ENCODE peak calls at places on chromosomes 5 and 9, in nine cellular contexts. One of them, this sample, is unnamed. For H3K9me3 and H3K27me3, the result is how much of the 10 kb centered on the place peaks cover.

GRCh38 chr5:121967187-121967586 is 5.4 kb downstream of the SRFBP1 start:
- DNase-seq in transverse colon: no peak
- DNase-seq in NT2/D1: no peak
- DNase-seq in colonic mucosa: no peak
- DNase-seq in right cardiac atrium: no peak
- DNase-seq in HCT116: no peak
- DNase-seq in neural progenitor cell: no peak
- DNase-seq in CD4-positive, alpha-beta T cell: no peak
- DNase-seq in H9: no peak
- DNase-seq in this sample: no peak

GRCh38 chr5:6820851-6821479 is 107.7 kb downstream of the TENT4A start:
- DNase-seq in transverse colon: peak
- DNase-seq in NT2/D1: peak
- DNase-seq in colonic mucosa: peak
- DNase-seq in right cardiac atrium: no peak
- DNase-seq in HCT116: peak
- DNase-seq in neural progenitor cell: peak
- DNase-seq in CD4-positive, alpha-beta T cell: peak
- DNase-seq in H9: peak
- DNase-seq in this sample: no peak

GRCh38 chr9:128587453-128587852 is 35.1 kb downstream of the SPTAN1 start:
- DNase-seq in transverse colon: no peak
- DNase-seq in NT2/D1: no peak
- DNase-seq in colonic mucosa: no peak
- DNase-seq in right cardiac atrium: no peak
- DNase-seq in HCT116: no peak
- DNase-seq in neural progenitor cell: no peak
- DNase-seq in CD4-positive, alpha-beta T cell: peak
- DNase-seq in H9: no peak
- DNase-seq in this sample: no peak

GRCh38 chr5:150209020-150209635 is 19.3 kb downstream of the SLC6A7 start:
- DNase-seq in transverse colon: peak
- DNase-seq in NT2/D1: no peak
- DNase-seq in colonic mucosa: peak
- DNase-seq in right cardiac atrium: no peak
- DNase-seq in HCT116: no peak
- DNase-seq in neural progenitor cell: peak
- DNase-seq in CD4-positive, alpha-beta T cell: peak
- DNase-seq in H9: no peak
- DNase-seq in this sample: peak

GRCh38 chr5:177997319-177997670 is 1.3 kb upstream of the PROP1 start:
- DNase-seq in transverse colon: no peak
- DNase-seq in NT2/D1: no peak
- DNase-seq in colonic mucosa: no peak
- DNase-seq in right cardiac atrium: no peak
- DNase-seq in HCT116: no peak
- DNase-seq in neural progenitor cell: no peak
- DNase-seq in CD4-positive, alpha-beta T cell: no peak
- DNase-seq in H9: no peak
- DNase-seq in this sample: no peak

GRCh38 chr5:171291371-171291770 is 17.7 kb upstream of the TLX3 start:
- DNase-seq in transverse colon: no peak
- DNase-seq in NT2/D1: no peak
- DNase-seq in colonic mucosa: no peak
- DNase-seq in right cardiac atrium: no peak
- DNase-seq in HCT116: no peak
- DNase-seq in neural progenitor cell: no peak
- DNase-seq in CD4-positive, alpha-beta T cell: no peak
- DNase-seq in H9: no peak
- DNase-seq in this sample: no peak

GRCh38 chr5:90917928-90918327 is 359.3 kb downstream of the ADGRV1 start:
- DNase-seq in transverse colon: no peak
- DNase-seq in NT2/D1: no peak
- DNase-seq in colonic mucosa: no peak
- DNase-seq in right cardiac atrium: no peak
- DNase-seq in HCT116: no peak
- DNase-seq in neural progenitor cell: no peak
- DNase-seq in CD4-positive, alpha-beta T cell: no peak
- DNase-seq in H9: no peak
- DNase-seq in this sample: no peak

GRCh38 chr5:112795944-112796678 is 58.4 kb downstream of the APC start:
- DNase-seq in transverse colon: no peak
- DNase-seq in NT2/D1: no peak
- DNase-seq in colonic mucosa: no peak
- DNase-seq in right cardiac atrium: no peak
- DNase-seq in HCT116: no peak
- DNase-seq in neural progenitor cell: no peak
- DNase-seq in CD4-positive, alpha-beta T cell: no peak
- DNase-seq in H9: no peak
- DNase-seq in this sample: no peak

GRCh38 chr5:59208468-59208867 is 625.6 kb downstream of the RAB3C start:
- DNase-seq in transverse colon: no peak
- DNase-seq in NT2/D1: no peak
- DNase-seq in colonic mucosa: no peak
- DNase-seq in right cardiac atrium: no peak
- DNase-seq in HCT116: no peak
- DNase-seq in neural progenitor cell: no peak
- DNase-seq in CD4-positive, alpha-beta T cell: no peak
- DNase-seq in H9: no peak
- DNase-seq in this sample: no peak

GRCh38 chr5:59204114-59204897 is 621.4 kb downstream of the RAB3C start:
- DNase-seq in transverse colon: no peak
- DNase-seq in NT2/D1: no peak
- DNase-seq in colonic mucosa: no peak
- DNase-seq in right cardiac atrium: no peak
- DNase-seq in HCT116: no peak
- DNase-seq in neural progenitor cell: no peak
- DNase-seq in CD4-positive, alpha-beta T cell: no peak
- DNase-seq in H9: no peak
- DNase-seq in this sample: no peak

GRCh38 chr5:59209758-59210359 is 627.0 kb downstream of the RAB3C start:
- DNase-seq in transverse colon: no peak
- DNase-seq in NT2/D1: no peak
- DNase-seq in colonic mucosa: no peak
- DNase-seq in right cardiac atrium: no peak
- DNase-seq in HCT116: no peak
- DNase-seq in neural progenitor cell: no peak
- DNase-seq in CD4-positive, alpha-beta T cell: no peak
- DNase-seq in H9: no peak
- DNase-seq in this sample: no peak

GRCh38 chr5:59207416-59207815 is 624.5 kb downstream of the RAB3C start:
- DNase-seq in transverse colon: no peak
- DNase-seq in NT2/D1: no peak
- DNase-seq in colonic mucosa: no peak
- DNase-seq in right cardiac atrium: no peak
- DNase-seq in HCT116: no peak
- DNase-seq in neural progenitor cell: no peak
- DNase-seq in CD4-positive, alpha-beta T cell: no peak
- DNase-seq in H9: no peak
- DNase-seq in this sample: no peak

GRCh38 chr5:59206132-59206581 is 623.3 kb downstream of the RAB3C start:
- DNase-seq in transverse colon: no peak
- DNase-seq in NT2/D1: no peak
- DNase-seq in colonic mucosa: no peak
- DNase-seq in right cardiac atrium: no peak
- DNase-seq in HCT116: no peak
- DNase-seq in neural progenitor cell: no peak
- DNase-seq in CD4-positive, alpha-beta T cell: no peak
- DNase-seq in H9: no peak
- DNase-seq in this sample: no peak
- H3K9me3 ChIP-seq in transverse colon: under half
- H3K9me3 ChIP-seq in NT2/D1: under half
- H3K9me3 ChIP-seq in colonic mucosa: under half
- H3K9me3 ChIP-seq in right cardiac atrium: under half
- H3K9me3 ChIP-seq in HCT116: under half
- H3K9me3 ChIP-seq in neural progenitor cell: under half
- H3K9me3 ChIP-seq in CD4-positive, alpha-beta T cell: under half
- H3K9me3 ChIP-seq in H9: under half
- H3K9me3 ChIP-seq in this sample: under half

GRCh38 chr9:89743216-89743575 is 138.4 kb downstream of the GADD45G start:
- DNase-seq in transverse colon: no peak
- DNase-seq in NT2/D1: no peak
- DNase-seq in colonic mucosa: no peak
- DNase-seq in right cardiac atrium: no peak
- DNase-seq in HCT116: no peak
- DNase-seq in neural progenitor cell: no peak
- DNase-seq in CD4-positive, alpha-beta T cell: no peak
- DNase-seq in H9: no peak
- DNase-seq in this sample: no peak

GRCh38 chr9:89744255-89744648 is 139.4 kb downstream of the GADD45G start:
- DNase-seq in transverse colon: no peak
- DNase-seq in NT2/D1: no peak
- DNase-seq in colonic mucosa: no peak
- DNase-seq in right cardiac atrium: no peak
- DNase-seq in HCT116: no peak
- DNase-seq in neural progenitor cell: no peak
- DNase-seq in CD4-positive, alpha-beta T cell: no peak
- DNase-seq in H9: no peak
- DNase-seq in this sample: no peak

GRCh38 chr9:89744730-89745129 is 139.9 kb downstream of the GADD45G start:
- DNase-seq in transverse colon: no peak
- DNase-seq in NT2/D1: no peak
- DNase-seq in colonic mucosa: no peak
- DNase-seq in right cardiac atrium: no peak
- DNase-seq in HCT116: no peak
- DNase-seq in neural progenitor cell: no peak
- DNase-seq in CD4-positive, alpha-beta T cell: no peak
- DNase-seq in H9: no peak
- DNase-seq in this sample: no peak

GRCh38 chr9:89742660-89743059 is 137.8 kb downstream of the GADD45G start:
- DNase-seq in transverse colon: peak
- DNase-seq in NT2/D1: no peak
- DNase-seq in colonic mucosa: no peak
- DNase-seq in right cardiac atrium: no peak
- DNase-seq in HCT116: no peak
- DNase-seq in neural progenitor cell: no peak
- DNase-seq in CD4-positive, alpha-beta T cell: no peak
- DNase-seq in H9: no peak
- DNase-seq in this sample: no peak

DNA sequence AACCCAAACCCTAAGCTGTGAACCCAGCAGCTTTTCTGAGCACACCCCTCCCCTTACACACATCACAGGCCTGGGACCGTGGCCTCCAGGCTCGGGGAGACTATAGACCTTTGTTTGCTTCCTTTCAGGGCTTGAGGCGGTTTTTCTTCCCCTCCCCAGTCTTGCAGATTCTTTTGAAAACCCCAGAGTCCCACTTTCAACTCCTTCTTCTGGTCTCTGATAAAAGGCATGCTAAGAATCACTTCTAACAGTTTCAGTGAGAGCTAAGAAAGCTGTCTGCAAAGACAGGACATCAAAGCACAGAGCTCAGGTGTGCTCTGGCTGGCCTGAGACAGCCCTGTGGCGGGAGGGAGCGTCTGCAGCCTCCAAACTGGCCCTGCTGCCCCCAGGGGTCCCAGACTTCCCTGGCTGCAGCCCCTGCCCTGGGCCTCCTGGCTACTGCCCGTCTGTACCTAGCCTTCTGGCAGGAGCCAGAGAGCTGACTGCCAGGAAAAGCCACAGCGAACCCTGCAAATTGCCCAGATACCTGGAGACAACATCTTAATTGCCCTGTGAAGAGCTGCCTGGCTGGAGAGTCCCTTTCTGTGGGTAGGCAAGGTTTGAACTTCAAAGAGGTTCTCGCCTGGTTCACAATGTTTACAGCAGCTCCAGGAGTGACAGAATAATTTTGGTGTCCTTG is 138.9 kb downstream of the GADD45G start:
- DNase-seq in transverse colon: no peak
- DNase-seq in NT2/D1: no peak
- DNase-seq in colonic mucosa: no peak
- DNase-seq in right cardiac atrium: no peak
- DNase-seq in HCT116: no peak
- DNase-seq in neural progenitor cell: peak
- DNase-seq in CD4-positive, alpha-beta T cell: peak
- DNase-seq in H9: peak
- DNase-seq in this sample: no peak
- H3K27me3 ChIP-seq in transverse colon: under half
- H3K27me3 ChIP-seq in NT2/D1: under half
- H3K27me3 ChIP-seq in colonic mucosa: under half
- H3K27me3 ChIP-seq in right cardiac atrium: under half
- H3K27me3 ChIP-seq in HCT116: under half
- H3K27me3 ChIP-seq in neural progenitor cell: under half
- H3K27me3 ChIP-seq in CD4-positive, alpha-beta T cell: under half
- H3K27me3 ChIP-seq in H9: under half
- H3K27me3 ChIP-seq in this sample: under half

GRCh38 chr5:45623855-45624254 is 72.3 kb downstream of the HCN1 start:
- DNase-seq in transverse colon: no peak
- DNase-seq in NT2/D1: no peak
- DNase-seq in colonic mucosa: no peak
- DNase-seq in right cardiac atrium: no peak
- DNase-seq in HCT116: no peak
- DNase-seq in neural progenitor cell: no peak
- DNase-seq in CD4-positive, alpha-beta T cell: no peak
- DNase-seq in H9: no peak
- DNase-seq in this sample: no peak
- H3K9me3 ChIP-seq in transverse colon: under half
- H3K9me3 ChIP-seq in NT2/D1: under half
- H3K9me3 ChIP-seq in colonic mucosa: under half
- H3K9me3 ChIP-seq in right cardiac atrium: under half
- H3K9me3 ChIP-seq in HCT116: under half
- H3K9me3 ChIP-seq in neural progenitor cell: under half
- H3K9me3 ChIP-seq in CD4-positive, alpha-beta T cell: under half
- H3K9me3 ChIP-seq in H9: under half
- H3K9me3 ChIP-seq in this sample: under half

GRCh38 chr5:172638209-172638768 is 2.8 kb upstream of the NEURL1B start:
- DNase-seq in transverse colon: peak
- DNase-seq in NT2/D1: no peak
- DNase-seq in colonic mucosa: no peak
- DNase-seq in right cardiac atrium: no peak
- DNase-seq in HCT116: no peak
- DNase-seq in neural progenitor cell: no peak
- DNase-seq in CD4-positive, alpha-beta T cell: no peak
- DNase-seq in H9: no peak
- DNase-seq in this sample: no peak

GRCh38 chr5:172640139-172640538 is 924 bp upstream of the NEURL1B start:
- DNase-seq in transverse colon: no peak
- DNase-seq in NT2/D1: no peak
- DNase-seq in colonic mucosa: no peak
- DNase-seq in right cardiac atrium: no peak
- DNase-seq in HCT116: no peak
- DNase-seq in neural progenitor cell: no peak
- DNase-seq in CD4-positive, alpha-beta T cell: no peak
- DNase-seq in H9: no peak
- DNase-seq in this sample: no peak

GRCh38 chr5:172637122-172637580 is 3.9 kb upstream of the NEURL1B start:
- DNase-seq in transverse colon: peak
- DNase-seq in NT2/D1: no peak
- DNase-seq in colonic mucosa: peak
- DNase-seq in right cardiac atrium: no peak
- DNase-seq in HCT116: no peak
- DNase-seq in neural progenitor cell: no peak
- DNase-seq in CD4-positive, alpha-beta T cell: no peak
- DNase-seq in H9: no peak
- DNase-seq in this sample: no peak

GRCh38 chr5:172636279-172637050 is 4.6 kb upstream of the NEURL1B start:
- DNase-seq in transverse colon: no peak
- DNase-seq in NT2/D1: no peak
- DNase-seq in colonic mucosa: no peak
- DNase-seq in right cardiac atrium: no peak
- DNase-seq in HCT116: no peak
- DNase-seq in neural progenitor cell: no peak
- DNase-seq in CD4-positive, alpha-beta T cell: no peak
- DNase-seq in H9: no peak
- DNase-seq in this sample: no peak

DNA sequence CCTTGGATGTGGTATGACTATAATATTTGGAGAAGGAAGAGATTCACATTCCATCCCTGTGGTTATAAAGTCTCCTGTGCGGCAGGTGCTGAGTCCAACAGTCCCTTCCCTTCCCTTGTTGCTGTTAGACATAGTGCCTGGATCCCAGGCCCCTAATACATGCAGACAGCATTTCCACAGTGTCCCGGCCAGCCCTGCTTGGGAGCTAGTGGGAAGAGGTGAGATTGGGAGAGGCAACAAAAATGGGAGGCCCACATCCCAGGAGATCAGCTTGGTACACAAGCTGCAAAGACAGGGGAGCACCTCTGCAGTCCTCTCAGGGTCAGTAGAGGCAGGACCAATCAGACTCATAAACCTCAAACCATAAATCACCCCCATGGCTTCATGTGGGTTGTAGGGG is 3.3 kb upstream of the NEURL1B start:
- DNase-seq in transverse colon: peak
- DNase-seq in NT2/D1: no peak
- DNase-seq in colonic mucosa: no peak
- DNase-seq in right cardiac atrium: no peak
- DNase-seq in HCT116: no peak
- DNase-seq in neural progenitor cell: no peak
- DNase-seq in CD4-positive, alpha-beta T cell: no peak
- DNase-seq in H9: no peak
- DNase-seq in this sample: no peak
- H3K27me3 ChIP-seq in transverse colon: under half
- H3K27me3 ChIP-seq in NT2/D1: under half
- H3K27me3 ChIP-seq in colonic mucosa: under half
- H3K27me3 ChIP-seq in right cardiac atrium: under half
- H3K27me3 ChIP-seq in HCT116: under half
- H3K27me3 ChIP-seq in neural progenitor cell: under half
- H3K27me3 ChIP-seq in CD4-positive, alpha-beta T cell: under half
- H3K27me3 ChIP-seq in H9: under half
- H3K27me3 ChIP-seq in this sample: under half

This sample was measured in lower lobe of right lung.